ENCODE peak calls at places on chromosomes 12 and 14, in seven cellular contexts. W, A, R, I, K, S and T are unnamed samples.
A peak's percentile ranks its signal among the peaks of the same experiment; 100 is the strongest.

GRCh38 chr12:57834086-57834876 is 12.2 kb downstream of the CTDSP2 start:
- DNase-seq in W (no peak), A (no peak), R (no peak), I (no peak), K (no peak), S (no peak), T (no peak)

GRCh38 chr12:6072302-6072752 is 52.1 kb downstream of the VWF start:
- DNase-seq in W (no peak), A (no peak), R (peak; percentile 71), I (peak; percentile 67), K (no peak), S (peak; percentile 48), T (no peak)

GRCh38 chr14:90503582-90503981 is 106.8 kb downstream of the CALM1 start:
- DNase-seq in W (no peak), A (peak; percentile 23), R (no peak), I (no peak), K (no peak), S (no peak), T (no peak)

GRCh38 chr14:59187802-59188460 is 536 bp upstream of the DAAM1 start:
- DNase-seq in W (no peak), A (no peak), R (peak; percentile 25), I (no peak), K (peak; percentile 38), S (peak; percentile 29), T (peak; percentile 67)

GRCh38 chr14:92744198-92744597 is 4.2 kb downstream of the LGMN start:
- DNase-seq in W (no peak), A (no peak), R (no peak), I (no peak), K (no peak), S (no peak), T (no peak)

GRCh38 chr12:88634008-88634407 is 53.7 kb upstream of the KITLG start:
- DNase-seq in W (no peak), A (no peak), R (no peak), I (no peak), K (no peak), S (no peak), T (no peak)

GRCh38 chr12:78101946-78102635 is 271.4 kb downstream of the NAV3 start:
- DNase-seq in W (no peak), A (peak; percentile 58), R (no peak), I (no peak), K (no peak), S (peak; percentile 18), T (no peak)

GRCh38 chr14:76324133-76324532 is 51.8 kb upstream of the ESRRB start:
- DNase-seq in W (no peak), A (no peak), R (no peak), I (no peak), K (no peak), S (no peak), T (no peak)

GRCh38 chr12:10753066-10753465 is 29.9 kb upstream of the YBX3 start:
- DNase-seq in W (no peak), A (no peak), R (no peak), I (peak; percentile 76), K (no peak), S (peak; percentile 59), T (no peak)

GRCh38 chr14:60760648-60761364 is 26.2 kb downstream of the MNAT1 start:
- DNase-seq in W (no peak), A (peak; percentile 66), R (no peak), I (no peak), K (no peak), S (no peak), T (no peak)

GRCh38 chr14:81144811-81145598 is 75.8 kb downstream of the GTF2A1 start:
- DNase-seq in W (no peak), A (no peak), R (no peak), I (no peak), K (no peak), S (no peak), T (no peak)

GRCh38 chr12:49043856-49044258 is 16.7 kb downstream of the KMT2D start:
- DNase-seq in W (peak; percentile 39), A (no peak), R (peak; percentile 59), I (peak; percentile 4), K (peak; percentile 87), S (peak; percentile 54), T (no peak)

GRCh38 chr12:76669981-76670380 is 93.9 kb upstream of the ZDHHC17 start:
- DNase-seq in W (no peak), A (no peak), R (no peak), I (no peak), K (no peak), S (no peak), T (no peak)

GRCh38 chr12:68864604-68865003 is 56.6 kb downstream of the MDM2 start:
- DNase-seq in W (no peak), A (no peak), R (no peak), I (no peak), K (no peak), S (no peak), T (no peak)

GRCh38 chr14:92460916-92461579 is 52.5 kb upstream of the RIN3 start:
- DNase-seq in W (no peak), A (no peak), R (peak; percentile 62), I (peak; percentile 82), K (no peak), S (peak; percentile 91), T (peak; percentile 64)

GRCh38 chr14:69580009-69580577 is 5.4 kb upstream of the CCDC177 start:
- DNase-seq in W (no peak), A (no peak), R (no peak), I (peak; percentile 91), K (peak; percentile 22), S (peak; percentile 62), T (peak; percentile 66)

GRCh38 chr12:103128862-103129501 is 171.5 kb downstream of the ASCL1 start:
- DNase-seq in W (no peak), A (no peak), R (no peak), I (no peak), K (no peak), S (no peak), T (no peak)

GRCh38 chr12:22046090-22046967 is at the start of gene CMAS:
- DNase-seq in W (peak; percentile 49), A (peak; percentile 85), R (peak; percentile 79), I (peak; percentile 52), K (peak; percentile 87), S (peak; percentile 85), T (peak; percentile 76)